ENCODE peak calls at places on chromosomes 7 and 10, in seven cellular contexts. X is mucosa of descending colon; R is heart right ventricle; V is CD8-positive, alpha-beta T cell; B is neural progenitor cell; U is Panc1; F is suprapubic skin. A is an unnamed sample. For H3K36me3 and H3K4me1, the result is how much of the 10 kb centered on the place peaks cover.

GRCh38 chr7:76193478-76193877 is 8.2 kb upstream of the SRRM3 start:
- DNase-seq in B (no peak), U (no peak), X (no peak), V (no peak), R (no peak), F (no peak), A (no peak)

GRCh38 chr7:121302214-121302745 is 26.5 kb upstream of the WNT16 start:
- DNase-seq in V (no peak), B (no peak), U (peak), F (no peak), X (no peak), R (no peak), A (no peak)

GRCh38 chr7:41885748-41886147 is 182.9 kb upstream of the INHBA start:
- DNase-seq in R (no peak), U (no peak), B (no peak), X (no peak), V (no peak), F (no peak), A (no peak)

GRCh38 chr10:125812128-125812527 is 10.9 kb downstream of the UROS start:
- DNase-seq in X (no peak), B (no peak), V (no peak), U (no peak), R (no peak), F (no peak), A (no peak)

GRCh38 chr10:116001266-116001857 is 271.6 kb downstream of the GFRA1 start:
- DNase-seq in X (no peak), R (peak), V (no peak), F (no peak), U (no peak), B (peak), A (no peak)

GRCh38 chr10:110209926-110210662 is 2.7 kb downstream of the MXI1 start:
- DNase-seq in B (peak), V (peak), R (peak), U (no peak), X (peak), F (peak), A (no peak)

GRCh38 chr7:27586825-27587224 is 75.9 kb downstream of the HIBADH start:
- DNase-seq in X (peak), F (no peak), B (peak), U (no peak), V (no peak), R (peak), A (no peak)

GRCh38 chr7:37040330-37040729 is 316.0 kb upstream of the AOAH start:
- DNase-seq in F (no peak), R (no peak), V (no peak), B (no peak), X (no peak), U (no peak), A (no peak)

GRCh38 chr7:106282852-106283251 is 1.9 kb downstream of the NAMPT start:
- DNase-seq in U (no peak), R (no peak), F (no peak), V (no peak), B (no peak), X (no peak), A (no peak)

GRCh38 chr7:106284516-106285050 is at the start of gene NAMPT:
- DNase-seq in R (peak), V (no peak), B (peak), U (no peak), F (peak), X (peak), A (peak)

GRCh38 chr7:106283501-106283830 is 1.3 kb downstream of the NAMPT start:
- DNase-seq in R (no peak), B (no peak), U (no peak), V (no peak), X (no peak), F (no peak), A (no peak)

GRCh38 chr7:106285051-106285800 is 443 bp upstream of the NAMPT start:
- DNase-seq in V (peak), U (peak), B (peak), X (peak), R (peak), F (peak), A (peak)

GRCh38 chr7:106283831-106284515 is 810 bp downstream of the NAMPT start:
- DNase-seq in B (no peak), X (peak), R (peak), V (peak), U (peak), F (peak), A (no peak)
- TF ChIP-seq CTCF in B (no peak), X (no peak), R (no peak), V (no peak), U (no peak), F (no peak), A (no peak)

DNA sequence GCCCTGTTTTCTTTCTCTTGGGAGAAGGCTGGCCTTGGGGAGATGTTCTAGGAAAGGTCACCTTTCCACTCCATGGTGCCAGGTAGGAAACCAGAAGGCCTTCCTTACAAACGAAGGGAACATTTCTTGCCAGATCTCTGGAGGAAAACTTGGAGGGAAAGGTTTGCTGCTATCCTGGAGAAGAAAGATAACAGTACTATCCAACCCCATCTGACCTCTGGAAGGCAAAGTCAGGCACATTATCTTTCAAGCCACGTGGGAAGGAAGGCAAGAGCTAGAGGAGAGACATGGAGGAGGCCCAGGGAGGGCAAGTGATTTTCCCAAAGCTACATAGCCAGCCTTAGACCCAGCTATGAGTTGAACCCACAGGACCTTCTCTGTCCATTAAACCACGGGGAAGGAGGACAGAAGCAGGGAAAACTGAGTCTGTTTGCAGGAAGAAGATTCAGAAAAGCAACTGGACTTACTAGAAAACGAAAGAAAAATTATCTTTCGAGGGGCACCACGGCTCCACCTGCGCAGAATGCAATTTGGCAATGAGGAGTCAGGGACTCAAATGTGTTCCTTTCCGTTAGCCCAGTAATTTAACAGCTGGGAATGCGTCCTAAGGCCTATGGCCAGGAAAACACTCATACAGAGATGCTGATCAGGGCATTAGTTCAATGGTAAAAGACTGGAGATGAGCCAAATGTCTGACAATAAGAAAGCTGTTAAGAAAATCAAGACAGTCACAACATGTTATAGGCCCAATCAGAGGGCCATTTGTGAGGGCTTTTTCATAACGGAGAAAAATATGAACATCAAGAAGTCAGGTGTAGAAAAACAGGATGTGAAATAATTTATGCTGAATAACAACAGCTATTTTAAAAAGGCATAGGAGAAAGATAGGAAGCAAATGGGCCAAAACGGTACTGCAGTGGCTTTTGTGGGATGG is 32.0 kb upstream of the PSAP start:
- DNase-seq in B (no peak), V (no peak), R (no peak), U (no peak), X (no peak), F (no peak), A (no peak)
- H3K36me3 ChIP-seq in B (under half), V (under half), R (under half), U (under half), X (under half), F (under half), A (under half)

GRCh38 chr10:104020020-104020419 is 53.1 kb downstream of the SLK start:
- DNase-seq in R (no peak), X (no peak), U (no peak), F (no peak), B (no peak), V (no peak), A (no peak)

GRCh38 chr10:104022020-104022419 is 55.1 kb downstream of the SLK start:
- DNase-seq in U (no peak), V (no peak), X (no peak), R (no peak), B (no peak), F (no peak), A (no peak)

GRCh38 chr10:104025524-104025923 is 58.6 kb downstream of the SLK start:
- DNase-seq in R (no peak), B (no peak), V (no peak), X (no peak), F (no peak), U (no peak), A (no peak)

GRCh38 chr10:104018471-104018870 is 51.5 kb downstream of the SLK start:
- DNase-seq in B (no peak), F (no peak), X (no peak), V (no peak), R (no peak), U (no peak), A (no peak)

GRCh38 chr10:104021246-104021645 is 54.3 kb downstream of the SLK start:
- DNase-seq in R (no peak), F (no peak), V (no peak), X (no peak), U (no peak), B (no peak), A (no peak)
- H3K4me1 ChIP-seq in R (under half), F (under half), V (under half), X (under half), U (under half), B (under half), A (under half)

GRCh38 chr10:129655679-129656031 is 188.6 kb downstream of the MGMT start:
- DNase-seq in V (no peak), R (no peak), U (no peak), X (no peak), B (no peak), F (no peak), A (no peak)

GRCh38 chr10:129659881-129660280 is 192.8 kb downstream of the MGMT start:
- DNase-seq in R (no peak), X (no peak), F (no peak), U (no peak), B (no peak), V (no peak), A (no peak)

GRCh38 chr10:129656642-129657041 is 189.6 kb downstream of the MGMT start:
- DNase-seq in B (no peak), F (no peak), U (no peak), X (no peak), V (no peak), R (no peak), A (no peak)

GRCh38 chr10:129657297-129657974 is 190.4 kb downstream of the MGMT start:
- DNase-seq in U (no peak), F (no peak), V (no peak), R (no peak), X (no peak), B (no peak), A (no peak)

DNA sequence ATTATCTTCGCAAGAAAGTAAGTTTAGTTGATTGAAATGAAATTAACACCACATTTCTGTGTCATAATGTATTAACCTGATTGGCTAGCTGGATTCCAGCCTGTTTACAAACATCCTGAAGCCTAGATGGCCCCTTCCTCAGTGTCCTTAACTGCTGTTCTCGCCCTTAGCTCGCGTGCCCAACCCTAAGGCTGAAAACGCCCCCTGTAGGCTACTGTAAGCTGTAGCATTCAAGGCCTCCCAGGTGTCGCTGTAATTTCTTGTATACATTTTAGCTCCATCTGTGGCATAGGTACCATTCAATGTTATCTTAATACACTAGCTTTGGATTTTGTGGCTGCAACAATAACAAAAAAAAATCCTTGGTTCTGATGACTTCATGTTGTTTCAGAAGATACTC is 191.6 kb downstream of the MGMT start:
- DNase-seq in V (no peak), B (peak), R (no peak), F (no peak), X (no peak), U (no peak), A (no peak)
- TF ChIP-seq CTCF in V (no peak), B (peak), R (peak), F (no peak), X (no peak), U (peak), A (no peak)

GRCh38 chr7:5393328-5393727 is 30.3 kb downstream of the TNRC18 start:
- DNase-seq in X (no peak), F (no peak), V (no peak), R (no peak), U (no peak), B (no peak), A (no peak)

GRCh38 chr7:5395246-5395645 is 28.4 kb downstream of the TNRC18 start:
- DNase-seq in F (no peak), B (no peak), U (no peak), X (no peak), R (no peak), V (no peak), A (no peak)

GRCh38 chr7:5393748-5394147 is 29.9 kb downstream of the TNRC18 start:
- DNase-seq in X (no peak), R (no peak), F (no peak), B (no peak), V (no peak), U (no peak), A (no peak)

GRCh38 chr7:5396542-5396941 is 27.1 kb downstream of the TNRC18 start:
- DNase-seq in U (no peak), X (no peak), B (no peak), F (no peak), V (peak), R (no peak), A (no peak)

GRCh38 chr7:5394264-5395105 is 29.1 kb downstream of the TNRC18 start:
- DNase-seq in R (no peak), U (no peak), B (no peak), X (no peak), V (no peak), F (no peak), A (no peak)
- H3K36me3 ChIP-seq in R (under half), U (under half), B (under half), X (under half), V (under half), F (half or more), A (under half)

GRCh38 chr10:132861884-132862461 is 76.0 kb upstream of the NKX6-2 start:
- DNase-seq in X (no peak), U (no peak), R (peak), B (no peak), V (no peak), F (peak), A (peak)
- H3K4me1 ChIP-seq in X (under half), U (under half), R (under half), B (under half), V (under half), F (under half), A (under half)

GRCh38 chr7:33674804-33675411 is 230.4 kb upstream of the BMPER start:
- DNase-seq in X (no peak), B (peak), V (no peak), U (no peak), F (no peak), R (no peak), A (no peak)

GRCh38 chr7:33669251-33669670 is 236.1 kb upstream of the BMPER start:
- DNase-seq in X (no peak), F (no peak), B (no peak), U (no peak), V (no peak), R (no peak), A (no peak)

GRCh38 chr7:33671521-33672262 is 233.6 kb upstream of the BMPER start:
- DNase-seq in U (no peak), X (no peak), V (no peak), B (no peak), R (no peak), F (no peak), A (no peak)

GRCh38 chr7:33677556-33677955 is 227.8 kb upstream of the BMPER start:
- DNase-seq in F (no peak), R (no peak), B (no peak), U (no peak), X (no peak), V (no peak), A (no peak)

GRCh38 chr7:33673029-33673700 is 232.2 kb upstream of the BMPER start:
- DNase-seq in R (no peak), B (peak), U (no peak), X (no peak), V (no peak), F (no peak), A (no peak)
- TF ChIP-seq CTCF in R (no peak), B (peak), U (no peak), X (no peak), V (no peak), F (no peak), A (no peak)

GRCh38 chr7:106255246-106255645 is 29.5 kb downstream of the NAMPT start:
- DNase-seq in F (no peak), V (no peak), B (no peak), U (no peak), X (no peak), R (no peak), A (no peak)
- H3K36me3 ChIP-seq in F (half or more), V (under half), B (under half), U (under half), X (under half), R (half or more), A (under half)